ENCODE peak calls at places on chromosome 18, in five cellular contexts. W is OCI-M1, A is mucosa of descending colon, X is tibial nerve, J is esophagus squamous epithelium. V is an unnamed sample.

GRCh38 chr18:67463829-67464228 is 52.7 kb downstream of the DSEL start:
- DNase-seq in W (peak), A (no peak), X (no peak), J (no peak), V (no peak)

GRCh38 chr18:75923169-75923568 is 495.7 kb upstream of the SMIM21 start:
- DNase-seq in W (no peak), A (no peak), X (peak), J (no peak), V (no peak)

GRCh38 chr18:54392621-54393023 is 34.9 kb downstream of the C18orf54 start:
- DNase-seq in W (peak), A (no peak), X (no peak), J (no peak), V (peak)

GRCh38 chr18:13809521-13810252 is 14.3 kb upstream of the MC5R start:
- DNase-seq in W (no peak), A (no peak), X (no peak), J (no peak), V (no peak)

GRCh38 chr18:12911025-12911927 is 27.2 kb upstream of the PTPN2 start:
- DNase-seq in W (no peak), A (peak), X (no peak), J (no peak), V (no peak)

GRCh38 chr18:73839441-73839840 is 308.2 kb downstream of the FBXO15 start:
- DNase-seq in W (no peak), A (no peak), X (no peak), J (no peak), V (no peak)

GRCh38 chr18:45014047-45014501 is 333.4 kb downstream of the SETBP1 start:
- DNase-seq in W (no peak), A (no peak), X (no peak), J (no peak), V (no peak)

GRCh38 chr18:76721207-76721996 is 101.0 kb upstream of the ZNF236 start:
- DNase-seq in W (no peak), A (no peak), X (no peak), J (no peak), V (no peak)

GRCh38 chr18:7812431-7813063 is 245.4 kb downstream of the PTPRM start:
- DNase-seq in W (no peak), A (no peak), X (no peak), J (no peak), V (no peak)

GRCh38 chr18:79343567-79344207 is 52.0 kb upstream of the NFATC1 start:
- DNase-seq in W (no peak), A (no peak), X (no peak), J (no peak), V (no peak)

GRCh38 chr18:70132999-70133398 is 72.5 kb downstream of the RTTN start:
- DNase-seq in W (no peak), A (no peak), X (no peak), J (no peak), V (no peak)

GRCh38 chr18:74682141-74682997 is 84.7 kb downstream of the ZNF407 start:
- DNase-seq in W (no peak), A (no peak), X (no peak), J (no peak), V (no peak)

GRCh38 chr18:58216071-58216471 is 172.0 kb downstream of the NEDD4L start:
- DNase-seq in W (no peak), A (no peak), X (no peak), J (no peak), V (no peak)

GRCh38 chr18:74804677-74805076 is 207.0 kb downstream of the ZNF407 start:
- DNase-seq in W (no peak), A (no peak), X (no peak), J (no peak), V (no peak)

GRCh38 chr18:62663731-62664336 is 51.5 kb upstream of the PHLPP1 start:
- DNase-seq in W (peak), A (no peak), X (no peak), J (no peak), V (no peak)

GRCh38 chr18:76564636-76565237 is 69.7 kb upstream of the ZNF516 start:
- DNase-seq in W (peak), A (no peak), X (no peak), J (no peak), V (no peak)

GRCh38 chr18:77346446-77346845 is 96.8 kb downstream of the GALR1 start:
- DNase-seq in W (no peak), A (no peak), X (no peak), J (no peak), V (no peak)

GRCh38 chr18:62480927-62481326 is 41.9 kb upstream of the ZCCHC2 start:
- DNase-seq in W (peak), A (no peak), X (no peak), J (no peak), V (no peak)

GRCh38 chr18:74012954-74013630 is 134.5 kb downstream of the FBXO15 start:
- DNase-seq in W (no peak), A (no peak), X (no peak), J (no peak), V (no peak)

GRCh38 chr18:80200171-80200931 is 47.0 kb downstream of the PARD6G start:
- DNase-seq in W (peak), A (no peak), X (no peak), J (no peak), V (no peak)